ENCODE peak calls at places on chromosomes 6 and 20, in five cellular contexts. U, J, B, Z and Y are unnamed samples.

GRCh38 chr6:166489301-166490155 is 97.0 kb downstream of the RAMACL start:
- DNase-seq in U (no peak), J (no peak), B (no peak), Z (no peak), Y (no peak)

GRCh38 chr6:150027806-150028565 is 2.7 kb upstream of the RAET1L start:
- DNase-seq in U (no peak), J (no peak), B (no peak), Z (no peak), Y (no peak)

GRCh38 chr20:24693466-24694156 is 224.2 kb downstream of the SYNDIG1 start:
- DNase-seq in U (no peak), J (no peak), B (no peak), Z (no peak), Y (no peak)

GRCh38 chr6:157323924-157324276 is 581 bp upstream of the TMEM242 start:
- DNase-seq in U (peak), J (peak), B (no peak), Z (peak), Y (peak)

GRCh38 chr6:4008324-4009047 is 70.5 kb downstream of the FAM217A start:
- DNase-seq in U (no peak), J (peak), B (peak), Z (peak), Y (peak)

GRCh38 chr6:157187182-157188093 is 135.9 kb downstream of the TMEM242 start:
- DNase-seq in U (peak), J (no peak), B (no peak), Z (no peak), Y (no peak)

GRCh38 chr6:148596886-148597455 is 149.9 kb upstream of the UST start:
- DNase-seq in U (no peak), J (no peak), B (no peak), Z (no peak), Y (no peak)

GRCh38 chr20:62330576-62331317 is 27.9 kb downstream of the ADRM1 start:
- DNase-seq in U (no peak), J (no peak), B (no peak), Z (no peak), Y (no peak)

GRCh38 chr6:53318429-53318828 is 30.3 kb downstream of the ELOVL5 start:
- DNase-seq in U (no peak), J (no peak), B (no peak), Z (no peak), Y (no peak)

GRCh38 chr20:41617059-41617921 is 887 bp downstream of the CHD6 start:
- DNase-seq in U (no peak), J (peak), B (no peak), Z (peak), Y (peak)

GRCh38 chr6:107618672-107619071 is 128.8 kb downstream of the SOBP start:
- DNase-seq in U (no peak), J (no peak), B (no peak), Z (no peak), Y (no peak)

GRCh38 chr20:60113024-60113724 is 155.0 kb downstream of the CDH26 start:
- DNase-seq in U (no peak), J (no peak), B (no peak), Z (no peak), Y (no peak)

GRCh38 chr20:60115452-60115851 is 157.2 kb downstream of the CDH26 start:
- DNase-seq in U (no peak), J (no peak), B (no peak), Z (no peak), Y (no peak)

GRCh38 chr20:60116128-60116909 is 158.1 kb downstream of the CDH26 start:
- DNase-seq in U (no peak), J (no peak), B (no peak), Z (no peak), Y (no peak)

GRCh38 chr20:60113771-60114170 is 155.5 kb downstream of the CDH26 start:
- DNase-seq in U (no peak), J (no peak), B (no peak), Z (no peak), Y (no peak)

GRCh38 chr20:60117040-60117439 is 158.8 kb downstream of the CDH26 start:
- DNase-seq in U (no peak), J (peak), B (no peak), Z (no peak), Y (no peak)
- TF ChIP-seq CTCF in U (no peak), J (no peak), B (no peak), Z (no peak), Y (no peak)

DNA sequence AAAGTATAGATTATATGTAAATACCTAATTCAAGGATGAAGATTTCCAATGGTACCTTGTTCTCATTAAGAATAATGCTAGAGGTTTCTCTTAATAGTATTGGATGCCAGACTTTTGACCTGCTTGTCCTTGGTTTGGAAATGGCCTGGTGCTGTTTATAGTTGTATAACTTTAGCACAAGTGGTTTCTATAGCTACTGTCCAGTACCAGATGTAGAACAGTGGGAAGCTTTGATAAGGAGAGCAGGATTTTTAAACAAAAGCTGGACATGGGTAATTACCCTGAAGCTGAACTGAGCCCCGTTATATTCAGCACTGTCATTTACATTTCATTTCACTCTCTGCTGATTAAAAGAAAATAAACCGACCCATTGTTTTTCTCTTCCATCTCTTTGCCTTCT is 43.7 kb downstream of the TRMT11 start:
- DNase-seq in U (no peak), J (peak), B (no peak), Z (no peak), Y (no peak)
- TF ChIP-seq CTCF in U (no peak), J (no peak), B (no peak), Z (no peak), Y (no peak)

GRCh38 chr20:37651932-37652331 is 41.9 kb upstream of the CTNNBL1 start:
- DNase-seq in U (peak), J (no peak), B (no peak), Z (peak), Y (no peak)
- TF ChIP-seq CTCF in U (peak), J (peak), B (peak), Z (peak), Y (peak)

GRCh38 chr6:40988634-40989033 is 50.4 kb downstream of the UNC5CL start:
- DNase-seq in U (no peak), J (no peak), B (no peak), Z (no peak), Y (no peak)

GRCh38 chr6:40986364-40986763 is 52.7 kb downstream of the UNC5CL start:
- DNase-seq in U (no peak), J (peak), B (no peak), Z (no peak), Y (no peak)

GRCh38 chr6:40986871-40987270 is 52.1 kb downstream of the UNC5CL start:
- DNase-seq in U (peak), J (no peak), B (no peak), Z (no peak), Y (no peak)

GRCh38 chr6:40989204-40990179 is 49.5 kb downstream of the UNC5CL start:
- DNase-seq in U (no peak), J (no peak), B (no peak), Z (no peak), Y (no peak)

GRCh38 chr6:40990301-40990700 is 48.7 kb downstream of the UNC5CL start:
- DNase-seq in U (no peak), J (no peak), B (no peak), Z (no peak), Y (no peak)
- TF ChIP-seq CTCF in U (no peak), J (peak), B (peak), Z (peak), Y (peak)

GRCh38 chr6:90284236-90284744 is 12.4 kb downstream of the BACH2 start:
- DNase-seq in U (peak), J (peak), B (no peak), Z (no peak), Y (peak)
- TF ChIP-seq CTCF in U (no peak), J (no peak), B (peak), Z (no peak), Y (peak)

GRCh38 chr6:69100772-69101171 is 465.7 kb downstream of the ADGRB3 start:
- DNase-seq in U (no peak), J (no peak), B (no peak), Z (no peak), Y (no peak)

GRCh38 chr6:69096681-69097080 is 461.6 kb downstream of the ADGRB3 start:
- DNase-seq in U (no peak), J (no peak), B (no peak), Z (no peak), Y (no peak)

GRCh38 chr6:69097948-69098347 is 462.9 kb downstream of the ADGRB3 start:
- DNase-seq in U (no peak), J (no peak), B (no peak), Z (no peak), Y (no peak)

GRCh38 chr6:69098910-69099309 is 463.8 kb downstream of the ADGRB3 start:
- DNase-seq in U (no peak), J (no peak), B (no peak), Z (no peak), Y (no peak)
- TF ChIP-seq CTCF in U (no peak), J (no peak), B (no peak), Z (peak), Y (no peak)

GRCh38 chr6:113980937-113981554 is 10.1 kb upstream of the HDAC2 start:
- DNase-seq in U (peak), J (peak), B (no peak), Z (peak), Y (no peak)
- TF ChIP-seq CTCF in U (peak), J (peak), B (peak), Z (peak), Y (peak)

DNA sequence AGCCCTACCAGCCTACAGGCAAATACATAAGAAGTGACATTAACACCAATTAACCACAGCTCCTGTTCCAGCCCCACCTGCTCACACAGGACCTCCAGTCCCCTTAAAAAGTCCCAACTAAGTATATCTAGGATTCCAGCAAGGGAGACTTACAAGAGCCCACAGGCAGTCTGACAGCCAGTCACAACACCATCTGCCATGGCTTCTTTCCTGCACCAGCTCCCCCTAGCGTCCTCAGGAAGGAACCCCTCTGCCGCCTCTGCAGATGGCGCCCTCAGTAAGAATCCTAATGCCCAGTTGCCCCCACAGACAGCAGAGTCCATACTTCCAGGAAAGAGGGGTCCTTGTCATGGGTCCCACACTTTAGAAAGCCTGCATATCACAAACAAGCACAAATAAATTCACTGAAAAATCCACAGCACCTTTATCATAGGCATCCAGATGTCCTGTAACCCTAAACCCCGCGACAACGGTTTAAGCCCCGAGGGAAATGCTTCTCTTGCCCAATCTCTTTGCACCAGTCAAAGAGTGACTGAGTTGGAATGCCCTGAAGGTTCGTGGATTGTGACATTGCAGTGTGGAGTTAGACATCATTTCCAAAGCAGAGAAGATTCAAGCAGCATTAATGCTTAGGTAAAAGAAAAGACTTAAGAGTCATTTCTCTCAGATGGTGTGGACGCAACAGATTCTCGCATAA is 121.9 kb downstream of the HIVEP2 start:
- DNase-seq in U (no peak), J (no peak), B (no peak), Z (peak), Y (no peak)
- TF ChIP-seq CTCF in U (no peak), J (peak), B (peak), Z (peak), Y (peak)

GRCh38 chr6:15642276-15642675 is 20.6 kb downstream of the DTNBP1 start:
- DNase-seq in U (no peak), J (no peak), B (no peak), Z (no peak), Y (no peak)
- TF ChIP-seq CTCF in U (no peak), J (peak), B (peak), Z (peak), Y (peak)

GRCh38 chr20:40532103-40532502 is 156.9 kb downstream of the MAFB start:
- DNase-seq in U (peak), J (no peak), B (no peak), Z (peak), Y (peak)
- TF ChIP-seq CTCF in U (peak), J (no peak), B (peak), Z (peak), Y (peak)